ENCODE peak calls at places on chromosomes 7 and 10, in four cellular contexts. E is SIG-M5, W is T-helper 2 cell, M is Calu3. B is an unnamed sample.

GRCh38 chr7:84497873-84498272 is 303.3 kb upstream of the SEMA3A start:
- DNase-seq in E (no peak), W (no peak), M (no peak), B (no peak)

GRCh38 chr10:43199684-43200537 is 61.7 kb downstream of the CSGALNACT2 start:
- DNase-seq in E (no peak), W (no peak), M (no peak), B (no peak)

GRCh38 chr10:74967850-74968620 is 141.6 kb downstream of the KAT6B start:
- DNase-seq in E (no peak), W (no peak), M (no peak), B (no peak)

GRCh38 chr10:86342111-86342863 is 24.3 kb downstream of the GRID1 start:
- DNase-seq in E (no peak), W (no peak), M (no peak), B (no peak)

GRCh38 chr10:96271017-96271815 is at the start of gene BLNK:
- DNase-seq in E (no peak), W (no peak), M (peak; percentile 47), B (peak; percentile 27)

GRCh38 chr7:114303301-114303700 is 111.3 kb upstream of the FOXP2 start:
- DNase-seq in E (no peak), W (no peak), M (no peak), B (no peak)

GRCh38 chr7:22854158-22855048 is 31.8 kb upstream of the TOMM7 start:
- DNase-seq in E (no peak), W (peak; percentile 71), M (peak; percentile 86), B (peak; percentile 78)

GRCh38 chr10:75475470-75476182 is 44.2 kb downstream of the LRMDA start:
- DNase-seq in E (no peak), W (no peak), M (no peak), B (no peak)

GRCh38 chr7:44980393-44981034 is 1.7 kb upstream of the MYO1G start:
- DNase-seq in E (peak; percentile 99), W (peak; percentile 69), M (no peak), B (no peak)

GRCh38 chr10:7664707-7665106 is 2.1 kb downstream of the ITIH5 start:
- DNase-seq in E (no peak), W (no peak), M (no peak), B (no peak)

GRCh38 chr7:38179719-38180333 is 1.8 kb downstream of the STARD3NL start:
- DNase-seq in E (no peak), W (no peak), M (no peak), B (no peak)

GRCh38 chr10:120789804-120790203 is 61.4 kb upstream of the WDR11 start:
- DNase-seq in E (no peak), W (no peak), M (no peak), B (no peak)

GRCh38 chr10:95906675-95907453 is 911 bp upstream of the CC2D2B start:
- DNase-seq in E (no peak), W (no peak), M (peak; percentile 18), B (peak; percentile 24)

GRCh38 chr7:21361413-21362130 is 66.3 kb upstream of the SP4 start:
- DNase-seq in E (no peak), W (no peak), M (no peak), B (no peak)

GRCh38 chr10:6002809-6003500 is 25.6 kb upstream of the IL15RA start:
- DNase-seq in E (no peak), W (no peak), M (no peak), B (no peak)

GRCh38 chr10:132245056-132245455 is 58.3 kb downstream of the DPYSL4 start:
- DNase-seq in E (no peak), W (no peak), M (no peak), B (no peak)

GRCh38 chr10:128875955-128876354 is 591.1 kb upstream of the MGMT start:
- DNase-seq in E (no peak), W (no peak), M (no peak), B (no peak)

GRCh38 chr10:103764296-103765088 is 90.9 kb downstream of the SH3PXD2A start:
- DNase-seq in E (no peak), W (no peak), M (no peak), B (no peak)

GRCh38 chr7:151686826-151687225 is 167.1 kb upstream of the RHEB start:
- DNase-seq in E (no peak), W (no peak), M (no peak), B (no peak)

GRCh38 chr7:141844256-141844655 is 3.0 kb upstream of the PRSS37 start:
- DNase-seq in E (no peak), W (no peak), M (no peak), B (no peak)

GRCh38 chr7:93697901-93698300 is 123.4 kb upstream of the CALCR start:
- DNase-seq in E (no peak), W (no peak), M (no peak), B (no peak)

GRCh38 chr7:78780560-78780959 is 672.9 kb downstream of the MAGI2 start:
- DNase-seq in E (no peak), W (no peak), M (no peak), B (no peak)

GRCh38 chr7:46763348-46763747 is 818.6 kb downstream of the TNS3 start:
- DNase-seq in E (no peak), W (no peak), M (no peak), B (no peak)

GRCh38 chr7:130491841-130492518 is at the start of gene MEST:
- DNase-seq in E (no peak), W (no peak), M (no peak), B (no peak)

GRCh38 chr7:94394399-94395140 is at the start of gene COL1A2:
- DNase-seq in E (no peak), W (no peak), M (no peak), B (no peak)